ENCODE peak calls at places on chromosomes 2 and 18, in nine cellular contexts. M is DND-41; Z is stimulated activated CD8-positive, alpha-beta memory T cell treated with anti-CD3 and anti-CD28 coated beads, Interleukin-15, amount 100 ng/mL, for 1 hour; X is T-cell; V is NCI-H1436; F is AG04450; W is lower leg skin; B is neural progenitor cell; C is upper lobe of right lung. O is an unnamed sample.

GRCh38 chr2:63432373-63432772 is 155.9 kb downstream of the WDPCP start:
- DNase-seq in Z (no peak), B (no peak), W (no peak), X (no peak), V (no peak), M (no peak), F (peak; percentile 20), C (no peak), O (no peak)

GRCh38 chr18:66603941-66604627 is at the start of gene CDH19:
- DNase-seq in Z (no peak), C (no peak), V (no peak), M (no peak), X (no peak), B (no peak), F (no peak), W (no peak), O (no peak)

GRCh38 chr2:33266467-33266866 is 210.0 kb upstream of the RASGRP3 start:
- DNase-seq in M (no peak), F (no peak), B (no peak), W (no peak), Z (no peak), X (no peak), V (no peak), C (no peak), O (no peak)

GRCh38 chr2:20201671-20202070 is 23.3 kb downstream of the SDC1 start:
- DNase-seq in C (no peak), W (no peak), F (no peak), V (no peak), B (no peak), M (no peak), Z (no peak), X (no peak), O (no peak)

GRCh38 chr2:187890690-187891089 is 336.5 kb upstream of the TFPI start:
- DNase-seq in V (no peak), Z (no peak), B (no peak), M (no peak), C (no peak), W (no peak), X (no peak), F (no peak), O (no peak)

GRCh38 chr2:127582863-127583861 is 47.7 kb downstream of the MYO7B start:
- DNase-seq in V (no peak), C (no peak), B (no peak), Z (no peak), M (no peak), W (no peak), X (no peak), F (no peak), O (no peak)

GRCh38 chr18:46333371-46334199 is 229.4 kb downstream of the HAUS1 start:
- DNase-seq in M (peak; percentile 74), Z (no peak), V (peak; percentile 62), F (no peak), B (peak; percentile 86), W (no peak), C (peak; percentile 64), X (peak; percentile 5), O (no peak)

GRCh38 chr2:232831496-232831895 is 38.6 kb upstream of the SNORC start:
- DNase-seq in X (no peak), C (no peak), V (no peak), F (no peak), W (no peak), Z (no peak), M (no peak), B (no peak), O (no peak)

GRCh38 chr18:9029131-9029530 is 73.4 kb upstream of the NDUFV2 start:
- DNase-seq in X (no peak), C (no peak), V (no peak), B (no peak), W (no peak), F (no peak), Z (no peak), M (no peak), O (no peak)

GRCh38 chr2:31558401-31559295 is 22.1 kb downstream of the SRD5A2 start:
- DNase-seq in X (no peak), Z (no peak), B (no peak), M (no peak), W (peak; percentile 40), F (no peak), V (no peak), C (no peak), O (no peak)

GRCh38 chr2:158580760-158581159 is 124.0 kb downstream of the PKP4 start:
- DNase-seq in W (no peak), M (no peak), F (no peak), X (no peak), Z (no peak), V (peak; percentile 3), B (no peak), C (no peak), O (no peak)

GRCh38 chr2:128304715-128305554 is 13.7 kb downstream of the HS6ST1 start:
- DNase-seq in F (peak; percentile 91), V (peak; percentile 81), Z (no peak), W (peak; percentile 79), X (no peak), C (peak; percentile 74), B (peak; percentile 58), M (no peak), O (no peak)

GRCh38 chr2:18413794-18414396 is 146.6 kb downstream of the RDH14 start:
- DNase-seq in V (no peak), W (peak; percentile 65), F (peak; percentile 41), M (no peak), Z (no peak), B (no peak), C (no peak), X (no peak), O (no peak)

GRCh38 chr2:103437161-103437560 is 675.3 kb downstream of the TMEM182 start:
- DNase-seq in W (no peak), Z (no peak), V (no peak), B (no peak), F (no peak), C (no peak), X (no peak), M (no peak), O (no peak)

GRCh38 chr2:140178224-140178623 is 1398.0 kb upstream of the NXPH2 start:
- DNase-seq in F (no peak), X (no peak), Z (no peak), M (no peak), B (no peak), V (no peak), C (no peak), W (no peak), O (no peak)

GRCh38 chr18:55500316-55501086 is 87.5 kb downstream of the TCF4 start:
- DNase-seq in F (no peak), Z (no peak), C (no peak), B (no peak), V (no peak), M (no peak), W (no peak), X (no peak), O (no peak)

GRCh38 chr2:38214209-38214717 is 138.3 kb upstream of the CYP1B1 start:
- DNase-seq in M (no peak), C (no peak), V (no peak), X (no peak), W (no peak), Z (no peak), F (no peak), B (peak; percentile 52), O (no peak)

GRCh38 chr2:109129921-109130725 is 1.1 kb downstream of the SH3RF3 start:
- DNase-seq in X (peak; percentile 21), C (no peak), M (no peak), V (no peak), B (peak; percentile 34), Z (no peak), F (no peak), W (no peak), O (peak; percentile 24)

GRCh38 chr2:202918860-202919259 is 6.8 kb downstream of the CARF start:
- DNase-seq in W (no peak), B (no peak), V (no peak), C (no peak), Z (no peak), F (no peak), X (no peak), M (no peak), O (no peak)

GRCh38 chr2:26640781-26641564 is at the start of gene CIB4:
- DNase-seq in X (no peak), F (no peak), B (no peak), W (no peak), Z (no peak), V (no peak), C (no peak), M (no peak), O (no peak)

GRCh38 chr18:78607784-78608183 is 371.8 kb upstream of the SALL3 start:
- DNase-seq in V (no peak), W (no peak), Z (no peak), F (no peak), M (no peak), C (no peak), X (no peak), B (no peak), O (no peak)

GRCh38 chr18:9433616-9434239 is 41.6 kb upstream of the RALBP1 start:
- DNase-seq in M (no peak), C (no peak), V (no peak), F (no peak), X (no peak), W (no peak), Z (no peak), B (no peak), O (no peak)

GRCh38 chr2:11077411-11077810 is 77.9 kb upstream of the SLC66A3 start:
- DNase-seq in B (no peak), F (no peak), X (no peak), M (no peak), Z (no peak), V (no peak), C (no peak), W (no peak), O (no peak)

GRCh38 chr18:39675358-39675757 is 2109.8 kb upstream of the CELF4 start:
- DNase-seq in M (no peak), W (no peak), C (no peak), B (no peak), Z (no peak), V (no peak), F (peak; percentile 3), X (no peak), O (no peak)

GRCh38 chr2:20440001-20440560 is 6.8 kb upstream of the RHOB start:
- DNase-seq in W (no peak), C (no peak), M (no peak), B (no peak), Z (no peak), X (no peak), F (no peak), V (no peak), O (no peak)

GRCh38 chr18:44723973-44724778 is 43.5 kb downstream of the SETBP1 start:
- DNase-seq in M (no peak), C (no peak), B (no peak), X (no peak), V (no peak), W (no peak), Z (no peak), F (no peak), O (peak; percentile 51)

GRCh38 chr2:43818761-43819160 is 19.9 kb downstream of the ABCG5 start:
- DNase-seq in F (no peak), M (no peak), C (no peak), V (no peak), B (no peak), X (no peak), W (peak; percentile 44), Z (no peak), O (peak; percentile 20)

GRCh38 chr2:26345284-26345553 is 724 bp upstream of the SELENOI start:
- DNase-seq in F (no peak), C (no peak), M (no peak), X (no peak), B (no peak), W (no peak), Z (no peak), V (no peak), O (no peak)

GRCh38 chr2:104939570-104940235 is 85.8 kb downstream of the POU3F3 start:
- DNase-seq in B (no peak), W (no peak), C (no peak), X (no peak), V (no peak), Z (no peak), M (no peak), F (no peak), O (no peak)

GRCh38 chr2:501130-501529 is 176.1 kb downstream of the TMEM18 start:
- DNase-seq in B (peak; percentile 46), Z (no peak), C (no peak), X (no peak), F (no peak), M (no peak), W (no peak), V (no peak), O (no peak)

GRCh38 chr2:125004091-125004800 is 979.2 kb downstream of the CNTNAP5 start:
- DNase-seq in V (no peak), C (no peak), Z (no peak), B (no peak), X (no peak), W (no peak), M (no peak), F (no peak), O (no peak)

O was measured in CD4-positive, CD25-positive, alpha-beta regulatory T cell.